ENCODE peak calls at places on chromosomes 16 and 17, in ten cellular contexts. L, E, D, B, P, G, W, I, C and A are unnamed samples.

GRCh38 chr16:49348408-49349176 is 25.0 kb upstream of the C16orf78 start:
- DNase-seq in L (no peak), E (no peak), D (no peak), B (peak), P (no peak), G (no peak), W (no peak), I (peak), C (no peak), A (peak)

GRCh38 chr17:18860161-18860972 is 2.4 kb downstream of the PRPSAP2 start:
- DNase-seq in L (no peak), E (no peak), D (no peak), B (no peak), P (peak), G (no peak), W (no peak), I (no peak), C (no peak), A (no peak)

GRCh38 chr17:16927641-16928321 is 44.1 kb downstream of the TNFRSF13B start:
- DNase-seq in L (no peak), E (no peak), D (peak), B (peak), P (no peak), G (no peak), W (no peak), I (no peak), C (no peak), A (peak)

GRCh38 chr17:63290784-63291183 is 155.3 kb downstream of the CYB561 start:
- DNase-seq in L (no peak), E (no peak), D (no peak), B (no peak), P (no peak), G (no peak), W (peak), I (no peak), C (no peak), A (no peak)

GRCh38 chr16:11117576-11118211 is 138.3 kb downstream of the SOCS1 start:
- DNase-seq in L (no peak), E (no peak), D (peak), B (no peak), P (no peak), G (no peak), W (no peak), I (no peak), C (no peak), A (no peak)

GRCh38 chr17:43226393-43226792 is 2.0 kb downstream of the CCDC200 start:
- DNase-seq in L (no peak), E (no peak), D (no peak), B (no peak), P (no peak), G (no peak), W (no peak), I (no peak), C (no peak), A (peak)

GRCh38 chr17:50803676-50804075 is 31.7 kb upstream of the WFIKKN2 start:
- DNase-seq in L (no peak), E (no peak), D (no peak), B (no peak), P (no peak), G (no peak), W (no peak), I (no peak), C (no peak), A (no peak)

GRCh38 chr16:1687427-1688316 is 9.6 kb downstream of the JPT2 start:
- DNase-seq in L (no peak), E (no peak), D (peak), B (no peak), P (no peak), G (no peak), W (no peak), I (no peak), C (no peak), A (no peak)

GRCh38 chr16:915546-915945 is 55.2 kb downstream of the LMF1 start:
- DNase-seq in L (no peak), E (no peak), D (no peak), B (no peak), P (no peak), G (no peak), W (no peak), I (no peak), C (no peak), A (no peak)

GRCh38 chr17:45312477-45313418 is 4.1 kb downstream of the MAP3K14 start:
- DNase-seq in L (no peak), E (no peak), D (no peak), B (no peak), P (no peak), G (no peak), W (no peak), I (no peak), C (no peak), A (no peak)

GRCh38 chr16:2436110-2436509 is 6.9 kb downstream of the CCNF start:
- DNase-seq in L (no peak), E (no peak), D (peak), B (no peak), P (no peak), G (no peak), W (no peak), I (no peak), C (no peak), A (no peak)

GRCh38 chr17:44345497-44346026 is 460 bp downstream of the GRN start:
- DNase-seq in L (peak), E (peak), D (peak), B (peak), P (peak), G (no peak), W (peak), I (peak), C (no peak), A (no peak)

GRCh38 chr17:82978765-82979349 is 100.6 kb upstream of the METRNL start:
- DNase-seq in L (no peak), E (no peak), D (no peak), B (no peak), P (no peak), G (no peak), W (no peak), I (no peak), C (no peak), A (no peak)

GRCh38 chr16:9489823-9490467 is 398.5 kb downstream of the HAPSTR1 start:
- DNase-seq in L (no peak), E (no peak), D (no peak), B (no peak), P (no peak), G (no peak), W (no peak), I (peak), C (peak), A (no peak)

GRCh38 chr17:50737118-50737698 is 17.8 kb downstream of the LUC7L3 start:
- DNase-seq in L (no peak), E (no peak), D (no peak), B (no peak), P (no peak), G (no peak), W (no peak), I (no peak), C (no peak), A (no peak)

GRCh38 chr16:20001856-20002707 is 71.6 kb downstream of the GPR139 start:
- DNase-seq in L (no peak), E (no peak), D (no peak), B (no peak), P (no peak), G (no peak), W (no peak), I (no peak), C (no peak), A (no peak)

GRCh38 chr16:1732071-1732470 is 26.1 kb downstream of the MAPK8IP3 start:
- DNase-seq in L (no peak), E (no peak), D (no peak), B (no peak), P (no peak), G (no peak), W (no peak), I (no peak), C (no peak), A (no peak)

GRCh38 chr17:43906951-43907424 is 348 bp downstream of the MPP2 start:
- DNase-seq in L (no peak), E (no peak), D (no peak), B (no peak), P (no peak), G (no peak), W (no peak), I (no peak), C (no peak), A (no peak)

GRCh38 chr17:64783556-64784352 is 121.6 kb upstream of the SMURF2 start:
- DNase-seq in L (no peak), E (peak), D (peak), B (peak), P (no peak), G (no peak), W (no peak), I (no peak), C (no peak), A (peak)

GRCh38 chr16:70691223-70692129 is 5.6 kb upstream of the MTSS2 start:
- DNase-seq in L (peak), E (no peak), D (peak), B (no peak), P (peak), G (peak), W (no peak), I (no peak), C (peak), A (no peak)

GRCh38 chr16:28491080-28491969 is 549 bp downstream of the CLN3 start:
- DNase-seq in L (no peak), E (no peak), D (no peak), B (no peak), P (no peak), G (no peak), W (no peak), I (peak), C (peak), A (no peak)

GRCh38 chr17:58330997-58331814 is 2.6 kb upstream of the TSPOAP1 start:
- DNase-seq in L (no peak), E (peak), D (peak), B (peak), P (no peak), G (no peak), W (no peak), I (peak), C (no peak), A (no peak)

GRCh38 chr16:2284797-2285576 is 17.1 kb upstream of the RNPS1 start:
- DNase-seq in L (no peak), E (no peak), D (no peak), B (no peak), P (no peak), G (no peak), W (no peak), I (no peak), C (no peak), A (no peak)

GRCh38 chr17:20930065-20930760 is 112.6 kb downstream of the USP22 start:
- DNase-seq in L (no peak), E (no peak), D (no peak), B (no peak), P (peak), G (no peak), W (no peak), I (no peak), C (no peak), A (no peak)